ENCODE peak calls at places on chromosomes 6 and 20, in five cellular contexts. L, P, O, N and R are unnamed samples.
A peak's percentile ranks its signal among the peaks of the same experiment; 100 is the strongest.

GRCh38 chr20:32893878-32894483 is 35.3 kb downstream of the EFCAB8 start:
- DNase-seq in L (peak; percentile 59), P (peak; percentile 56), O (no peak), N (peak; percentile 41), R (no peak)

GRCh38 chr6:166488701-166489100 is 97.8 kb downstream of the RAMACL start:
- DNase-seq in L (no peak), P (no peak), O (no peak), N (no peak), R (no peak)

GRCh38 chr6:21438986-21439352 is 154.6 kb upstream of the SOX4 start:
- DNase-seq in L (no peak), P (no peak), O (peak; percentile 49), N (no peak), R (no peak)

GRCh38 chr20:51456511-51457280 is 85.8 kb downstream of the NFATC2 start:
- DNase-seq in L (peak; percentile 78), P (peak; percentile 52), O (no peak), N (no peak), R (peak; percentile 88)

GRCh38 chr6:83878902-83879644 is 19.6 kb downstream of the CYB5R4 start:
- DNase-seq in L (peak; percentile 8), P (no peak), O (no peak), N (no peak), R (no peak)

GRCh38 chr20:36825374-36826104 is 50.4 kb upstream of the TLDC2 start:
- DNase-seq in L (no peak), P (no peak), O (no peak), N (no peak), R (no peak)

GRCh38 chr6:167565884-167566491 is 241.1 kb downstream of the TTLL2 start:
- DNase-seq in L (peak; percentile 27), P (peak; percentile 32), O (no peak), N (no peak), R (no peak)

GRCh38 chr20:41173791-41174341 is 36.5 kb downstream of the PLCG1 start:
- DNase-seq in L (no peak), P (no peak), O (no peak), N (no peak), R (no peak)

GRCh38 chr6:5540375-5540774 is 279.1 kb downstream of the FARS2 start:
- DNase-seq in L (no peak), P (no peak), O (no peak), N (no peak), R (no peak)

GRCh38 chr6:36441307-36441894 is 1.3 kb downstream of the PXT1 start:
- DNase-seq in L (peak; percentile 94), P (peak; percentile 100), O (peak; percentile 83), N (peak; percentile 61), R (peak; percentile 98)

GRCh38 chr6:34589633-34590139 is 33.6 kb upstream of the SPDEF start:
- DNase-seq in L (no peak), P (no peak), O (no peak), N (no peak), R (no peak)

GRCh38 chr6:26205625-26206574 is 118.7 kb downstream of the HFE start:
- DNase-seq in L (peak; percentile 51), P (peak; percentile 84), O (no peak), N (no peak), R (peak; percentile 74)
- H3K9ac ChIP-seq in L (peak overlapping the region; percentile 92), P (peak overlapping the region; percentile 98), O (peak overlapping the region; percentile 95), N (peak overlapping the region; percentile 87), R (peak overlapping the region; percentile 81)

GRCh38 chr6:79821859-79822258 is 125.5 kb downstream of the ELOVL4 start:
- DNase-seq in L (no peak), P (peak; percentile 38), O (no peak), N (no peak), R (no peak)

GRCh38 chr6:79818471-79818870 is 128.9 kb downstream of the ELOVL4 start:
- DNase-seq in L (no peak), P (no peak), O (no peak), N (no peak), R (no peak)

DNA sequence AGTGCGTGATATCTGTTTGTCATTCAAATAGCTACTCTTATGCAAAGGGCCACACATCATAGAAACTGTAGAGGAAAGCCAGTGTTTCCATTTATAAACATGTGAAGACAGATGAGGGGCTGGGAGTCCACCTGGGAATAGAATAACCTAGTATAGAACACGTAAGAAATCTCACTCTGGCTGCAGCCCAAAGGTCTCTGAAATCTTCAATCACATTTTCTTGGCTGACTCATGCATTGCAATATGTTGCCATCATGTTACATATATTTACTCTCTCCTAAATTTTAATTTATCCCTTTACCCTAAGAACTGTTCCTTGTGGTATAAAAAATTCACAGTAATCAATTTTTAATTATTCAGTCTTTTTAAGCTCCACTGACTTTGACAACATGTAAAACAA is 123.1 kb downstream of the ELOVL4 start:
- DNase-seq in L (no peak), P (no peak), O (no peak), N (no peak), R (no peak)
- H3K27ac ChIP-seq in L (no peak overlapping the region), P (no peak overlapping the region), O (no peak overlapping the region), N (no peak overlapping the region), R (no peak overlapping the region)

DNA sequence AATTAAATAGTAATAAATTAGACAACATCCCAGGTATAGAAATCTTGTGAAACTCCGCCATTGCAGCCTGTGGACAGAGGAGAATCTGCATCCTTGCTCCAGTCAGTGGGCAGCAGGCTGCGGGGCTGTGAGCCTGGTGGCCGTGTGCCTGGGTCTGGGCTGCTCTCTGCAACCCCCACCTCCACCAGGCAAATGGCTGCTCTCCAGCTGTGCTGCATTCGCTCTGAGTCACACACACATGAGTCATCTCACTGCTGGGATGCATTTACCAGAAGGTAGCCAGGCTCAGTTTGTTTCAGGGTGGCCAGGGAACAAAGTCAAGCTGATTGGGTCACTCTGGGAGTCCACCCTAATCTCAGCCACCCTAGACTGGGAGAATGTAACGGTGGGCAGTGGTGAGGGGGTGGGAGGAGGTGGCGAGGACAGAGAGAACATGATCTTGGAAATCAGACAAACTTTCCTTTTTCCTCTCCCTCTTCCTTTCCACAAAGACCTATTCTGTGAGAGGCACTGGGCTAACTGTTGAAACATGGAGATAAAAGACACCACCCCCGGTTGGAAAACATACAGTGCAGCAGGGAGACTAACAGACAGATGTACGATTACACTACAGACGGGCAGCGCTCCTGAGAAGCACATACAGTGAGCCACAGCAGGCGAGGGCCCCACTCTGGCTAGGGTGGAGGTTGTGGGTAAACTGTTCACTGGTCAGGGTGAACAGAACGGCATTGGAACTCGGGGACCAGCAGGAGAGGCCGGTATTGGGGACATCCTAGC is 59.2 kb downstream of the TRAM2 start:
- DNase-seq in L (peak; percentile 92), P (peak; percentile 92), O (no peak), N (peak; percentile 73), R (peak; percentile 80)
- TF ChIP-seq SIN3A in L (peak; percentile 50), P (no peak), O (no peak), N (no peak), R (no peak)

GRCh38 chr20:53916173-53916512 is 154.3 kb downstream of the BCAS1 start:
- DNase-seq in L (no peak), P (no peak), O (no peak), N (no peak), R (no peak)
- H3K9ac ChIP-seq in L (peak overlapping the region; percentile 65), P (peak overlapping the region; percentile 69), O (peak overlapping the region; percentile 80), N (no peak overlapping the region), R (peak overlapping the region; percentile 62)

GRCh38 chr20:59939879-59940128 is 301 bp downstream of the PPP1R3D start:
- DNase-seq in L (no peak), P (no peak), O (no peak), N (no peak), R (no peak)

GRCh38 chr20:59940956-59941294 is 736 bp downstream of the FAM217B start:
- DNase-seq in L (no peak), P (no peak), O (no peak), N (no peak), R (no peak)

GRCh38 chr20:59940129-59940955 is at the start of the genes FAM217B and PPP1R3D:
- DNase-seq in L (peak; percentile 93), P (peak; percentile 96), O (peak; percentile 73), N (peak; percentile 90), R (peak; percentile 81)

GRCh38 chr20:59945175-59945574 is 5.0 kb downstream of the FAM217B start:
- DNase-seq in L (no peak), P (no peak), O (no peak), N (no peak), R (no peak)

DNA sequence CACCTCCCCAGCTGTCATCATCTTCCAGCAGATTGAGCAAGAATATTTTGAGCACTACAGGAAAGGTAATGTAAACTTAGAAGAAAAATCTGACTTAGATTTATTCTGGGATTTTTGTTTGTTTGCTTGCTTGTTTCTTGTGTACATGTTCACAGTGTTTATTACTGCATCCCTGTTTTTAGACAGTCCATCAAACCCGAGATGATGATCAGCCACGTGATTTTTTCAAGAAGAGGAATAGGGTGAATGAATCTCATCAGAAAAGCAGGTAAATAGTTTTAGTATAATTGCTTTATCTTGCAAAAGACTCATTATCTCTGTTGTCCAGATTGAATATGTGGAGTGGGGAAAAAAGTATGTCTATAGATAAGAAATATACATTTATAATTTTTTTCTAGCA is 2.1 kb downstream of the FAM217B start:
- DNase-seq in L (no peak), P (no peak), O (no peak), N (no peak), R (no peak)
- H3K27ac ChIP-seq in L (no peak overlapping the region), P (no peak overlapping the region), O (no peak overlapping the region), N (no peak overlapping the region), R (no peak overlapping the region)

GRCh38 chr6:137848672-137849071 is 18.4 kb upstream of the TNFAIP3 start:
- DNase-seq in L (peak; percentile 78), P (no peak), O (no peak), N (no peak), R (no peak)

GRCh38 chr6:137850137-137850714 is 16.8 kb upstream of the TNFAIP3 start:
- DNase-seq in L (no peak), P (no peak), O (no peak), N (no peak), R (no peak)

GRCh38 chr6:137849076-137849708 is 17.9 kb upstream of the TNFAIP3 start:
- DNase-seq in L (no peak), P (no peak), O (no peak), N (no peak), R (no peak)

GRCh38 chr6:137850816-137851602 is 16.1 kb upstream of the TNFAIP3 start:
- DNase-seq in L (no peak), P (peak; percentile 70), O (no peak), N (no peak), R (no peak)

GRCh38 chr6:137849709-137850093 is 17.4 kb upstream of the TNFAIP3 start:
- DNase-seq in L (no peak), P (no peak), O (no peak), N (no peak), R (no peak)
- TF ChIP-seq SIN3A in L (no peak), P (no peak), O (no peak), N (no peak), R (no peak)